ENCODE peak calls at places on chromosomes 4 and X, in seven cellular contexts. B is hepatocyte, O is lower lobe of right lung, J is mesendoderm, K is left ventricle myocardium inferior, X is ovary, I is IMR-90. G is an unnamed sample.

GRCh38 chr4:92344216-92344615 is 40.5 kb downstream of the GRID2 start:
- DNase-seq in B (no peak), O (no peak), J (no peak), K (no peak), X (no peak), I (no peak), G (no peak)

GRCh38 chr4:139175647-139176298 is 1.2 kb downstream of the ELF2 start:
- DNase-seq in B (no peak), O (no peak), J (no peak), K (no peak), X (no peak), I (peak; percentile 41), G (no peak)

GRCh38 chr4:148300877-148301276 is 141.3 kb downstream of the NR3C2 start:
- DNase-seq in B (no peak), O (no peak), J (peak; percentile 63), K (no peak), X (no peak), I (no peak), G (no peak)

GRCh38 chr4:47741200-47741599 is 96.7 kb downstream of the CORIN start:
- DNase-seq in B (no peak), O (no peak), J (no peak), K (no peak), X (no peak), I (peak; percentile 29), G (no peak)

GRCh38 chrX:111646515-111646914 is 34.5 kb upstream of the ALG13 start:
- DNase-seq in B (peak; percentile 9), O (no peak), J (no peak), K (no peak), X (no peak), I (no peak), G (no peak)

GRCh38 chr4:86302242-86302641 is 57.6 kb downstream of the MAPK10 start:
- DNase-seq in B (peak; percentile 44), O (no peak), J (peak; percentile 76), K (no peak), X (no peak), I (peak; percentile 1), G (no peak)

GRCh38 chrX:120801426-120801825 is 74.2 kb downstream of the CT47B1 start:
- DNase-seq in B (no peak), O (no peak), J (no peak), K (no peak), X (no peak), I (no peak), G (no peak)

GRCh38 chr4:44194365-44194764 is 254.2 kb downstream of the KCTD8 start:
- DNase-seq in B (no peak), O (no peak), J (no peak), K (no peak), X (no peak), I (no peak), G (no peak)

GRCh38 chrX:9471571-9471985 is 6.7 kb downstream of the TBL1X start:
- DNase-seq in B (no peak), O (no peak), J (no peak), K (no peak), X (no peak), I (peak; percentile 63), G (no peak)

GRCh38 chr4:144689125-144689524 is 43.2 kb downstream of the HHIP start:
- DNase-seq in B (no peak), O (no peak), J (no peak), K (no peak), X (no peak), I (no peak), G (no peak)

GRCh38 chrX:130772313-130773140 is 130.5 kb downstream of the ENOX2 start:
- DNase-seq in B (no peak), O (no peak), J (peak; percentile 60), K (no peak), X (no peak), I (peak; percentile 73), G (peak; percentile 9)

GRCh38 chr4:53527342-53527741 is 63.9 kb downstream of the LNX1 start:
- DNase-seq in B (no peak), O (no peak), J (peak; percentile 64), K (no peak), X (no peak), I (no peak), G (no peak)

GRCh38 chrX:24085133-24085532 is 30.4 kb downstream of the EIF2S3 start:
- DNase-seq in B (no peak), O (no peak), J (no peak), K (no peak), X (no peak), I (no peak), G (peak; percentile 9)

GRCh38 chr4:157600583-157600982 is 380.1 kb downstream of the GRIA2 start:
- DNase-seq in B (no peak), O (no peak), J (peak; percentile 16), K (no peak), X (no peak), I (no peak), G (no peak)

GRCh38 chr4:121977251-121978168 is 25.6 kb upstream of the TRPC3 start:
- DNase-seq in B (peak; percentile 31), O (no peak), J (peak; percentile 20), K (no peak), X (no peak), I (peak; percentile 55), G (no peak)

GRCh38 chr4:181909368-181909767 is 333.8 kb upstream of the TENM3 start:
- DNase-seq in B (peak; percentile 55), O (no peak), J (peak; percentile 58), K (no peak), X (no peak), I (peak; percentile 91), G (peak; percentile 10)

GRCh38 chr4:142473218-142473959 is 372.7 kb downstream of the INPP4B start:
- DNase-seq in B (no peak), O (peak; percentile 46), J (no peak), K (peak; percentile 18), X (peak; percentile 53), I (no peak), G (no peak)

GRCh38 chr4:111020961-111021360 is 398.1 kb upstream of the PITX2 start:
- DNase-seq in B (no peak), O (no peak), J (peak; percentile 57), K (no peak), X (no peak), I (no peak), G (no peak)

GRCh38 chr4:182929296-182929695 is 12.1 kb upstream of the DCTD start:
- DNase-seq in B (peak; percentile 50), O (no peak), J (peak; percentile 61), K (no peak), X (no peak), I (peak; percentile 97), G (peak; percentile 73)

GRCh38 chr4:7132730-7133582 is 59.4 kb upstream of the SORCS2 start:
- DNase-seq in B (no peak), O (no peak), J (no peak), K (no peak), X (no peak), I (peak; percentile 11), G (peak; percentile 94)

GRCh38 chr4:17385403-17385802 is 126.5 kb downstream of the QDPR start:
- DNase-seq in B (peak; percentile 7), O (no peak), J (no peak), K (no peak), X (no peak), I (peak; percentile 50), G (peak; percentile 12)

GRCh38 chr4:155491336-155492131 is 114.8 kb upstream of the MAP9 start:
- DNase-seq in B (no peak), O (no peak), J (no peak), K (no peak), X (no peak), I (peak; percentile 40), G (no peak)

GRCh38 chr4:127698789-127699200 is 31.4 kb upstream of the SLC25A31 start:
- DNase-seq in B (no peak), O (no peak), J (no peak), K (no peak), X (no peak), I (peak; percentile 66), G (no peak)

GRCh38 chrX:51894697-51895336 is 1.4 kb downstream of the MAGED1 start:
- DNase-seq in B (peak; percentile 18), O (no peak), J (peak; percentile 46), K (no peak), X (peak; percentile 68), I (peak; percentile 31), G (peak; percentile 7)

GRCh38 chrX:9315086-9315485 is 149.8 kb upstream of the TBL1X start:
- DNase-seq in B (no peak), O (no peak), J (no peak), K (no peak), X (no peak), I (peak; percentile 20), G (no peak)

GRCh38 chr4:110510955-110511544 is 35.1 kb downstream of the ENPEP start:
- DNase-seq in B (peak; percentile 72), O (no peak), J (peak; percentile 63), K (no peak), X (no peak), I (peak; percentile 67), G (no peak)

GRCh38 chr4:59969909-59970308 is 1230.2 kb upstream of the ADGRL3 start:
- DNase-seq in B (no peak), O (no peak), J (no peak), K (peak; percentile 15), X (no peak), I (no peak), G (no peak)
- H3K36me3 ChIP-seq in B (no peaks in the 10 kb centered on the region), O (no peaks in the 10 kb centered on the region), J (no peaks in the 10 kb centered on the region), K (no peaks in the 10 kb centered on the region), X (no peaks in the 10 kb centered on the region), I (no peaks in the 10 kb centered on the region), G (no peaks in the 10 kb centered on the region)

GRCh38 chr4:82848706-82849105 is 42.2 kb downstream of the SEC31A start:
- DNase-seq in B (no peak), O (no peak), J (no peak), K (no peak), X (no peak), I (no peak), G (no peak)
- H3K36me3 ChIP-seq in B (peaks cover 6% of the 10 kb centered on the region), O (peaks cover 100% of the 10 kb centered on the region), J (peaks cover 16% of the 10 kb centered on the region), K (peaks cover 92% of the 10 kb centered on the region), X (no peaks in the 10 kb centered on the region), I (peaks cover 54% of the 10 kb centered on the region), G (peaks cover 75% of the 10 kb centered on the region)

GRCh38 chr4:42718336-42718735 is 61.4 kb upstream of the ATP8A1 start:
- DNase-seq in B (no peak), O (no peak), J (no peak), K (no peak), X (no peak), I (no peak), G (no peak)
- H3K36me3 ChIP-seq in B (no peaks in the 10 kb centered on the region), O (no peaks in the 10 kb centered on the region), J (no peaks in the 10 kb centered on the region), K (no peaks in the 10 kb centered on the region), X (no peaks in the 10 kb centered on the region), I (no peaks in the 10 kb centered on the region), G (no peaks in the 10 kb centered on the region)

GRCh38 chr4:37827802-37828321 is 1.4 kb downstream of the PGM2 start:
- DNase-seq in B (no peak), O (no peak), J (no peak), K (no peak), X (no peak), I (no peak), G (no peak)

GRCh38 chr4:37828843-37829242 is 2.4 kb downstream of the PGM2 start:
- DNase-seq in B (no peak), O (no peak), J (no peak), K (no peak), X (no peak), I (no peak), G (no peak)

GRCh38 chr4:37826282-37827029 is at the start of gene PGM2:
- DNase-seq in B (peak; percentile 93), O (peak; percentile 94), J (peak; percentile 92), K (peak; percentile 93), X (peak; percentile 91), I (peak; percentile 73), G (peak; percentile 86)

GRCh38 chr4:37827030-37827705 is 682 bp downstream of the PGM2 start:
- DNase-seq in B (peak; percentile 45), O (no peak), J (peak; percentile 44), K (no peak), X (no peak), I (peak; percentile 61), G (no peak)

GRCh38 chr4:37830640-37831039 is 4.2 kb downstream of the PGM2 start:
- DNase-seq in B (no peak), O (no peak), J (no peak), K (no peak), X (no peak), I (no peak), G (no peak)
- H3K36me3 ChIP-seq in B (no peaks in the 10 kb centered on the region), O (peaks cover 52% of the 10 kb centered on the region), J (no peaks in the 10 kb centered on the region), K (peaks cover 60% of the 10 kb centered on the region), X (no peaks in the 10 kb centered on the region), I (peaks cover 8% of the 10 kb centered on the region), G (peaks cover 6% of the 10 kb centered on the region)